ENCODE peak calls at places on chromosomes 4 and X, in eight cellular contexts. M is A549, N is AG04449, S is transverse colon, J is endothelial cell of umbilical vein, A is colonic mucosa, Q is fibroblast of the aortic adventitia, T is fibroblast of lung. C is an unnamed sample.

GRCh38 chrX:149881081-149881711 is at the start of gene MAGEA8:
- DNase-seq in M (no peak), N (no peak), S (no peak), J (no peak), A (no peak), Q (no peak), T (no peak), C (no peak)

GRCh38 chr4:8192748-8193738 is 6.0 kb upstream of the SH3TC1 start:
- DNase-seq in M (peak; percentile 76), N (no peak), S (peak; percentile 77), J (peak; percentile 79), A (peak; percentile 82), Q (peak; percentile 48), T (peak; percentile 53), C (no peak)

GRCh38 chrX:78708171-78708570 is 39.3 kb upstream of the LPAR4 start:
- DNase-seq in M (peak; percentile 34), N (no peak), S (peak; percentile 8), J (peak; percentile 33), A (peak; percentile 20), Q (peak; percentile 58), T (peak; percentile 38), C (no peak)

GRCh38 chr4:53800741-53801140 is 209.5 kb upstream of the LNX1 start:
- DNase-seq in M (no peak), N (no peak), S (no peak), J (no peak), A (no peak), Q (no peak), T (no peak), C (no peak)

GRCh38 chr4:59869056-59869455 is 1331.1 kb upstream of the ADGRL3 start:
- DNase-seq in M (no peak), N (no peak), S (no peak), J (no peak), A (no peak), Q (no peak), T (no peak), C (no peak)

GRCh38 chr4:7892212-7893019 is 47.2 kb downstream of the AFAP1 start:
- DNase-seq in M (peak; percentile 36), N (peak; percentile 80), S (no peak), J (no peak), A (no peak), Q (peak; percentile 53), T (peak; percentile 96), C (no peak)

GRCh38 chr4:181643466-181643865 is 599.7 kb upstream of the TENM3 start:
- DNase-seq in M (no peak), N (no peak), S (no peak), J (no peak), A (no peak), Q (no peak), T (no peak), C (no peak)

GRCh38 chrX:16711219-16712115 is 1.0 kb downstream of the CTPS2 start:
- DNase-seq in M (no peak), N (no peak), S (no peak), J (peak; percentile 10), A (no peak), Q (no peak), T (no peak), C (no peak)

GRCh38 chrX:79524642-79525041 is 157.5 kb upstream of the ITM2A start:
- DNase-seq in M (peak; percentile 8), N (no peak), S (no peak), J (no peak), A (peak; percentile 28), Q (no peak), T (no peak), C (peak; percentile 2)

GRCh38 chr4:12186526-12186925 is 757.8 kb upstream of the HS3ST1 start:
- DNase-seq in M (no peak), N (no peak), S (no peak), J (no peak), A (no peak), Q (no peak), T (no peak), C (no peak)

GRCh38 chr4:105061136-105061696 is 85.5 kb upstream of the TET2 start:
- DNase-seq in M (no peak), N (no peak), S (peak; percentile 19), J (peak; percentile 83), A (peak; percentile 25), Q (peak; percentile 94), T (peak; percentile 83), C (peak; percentile 79)

GRCh38 chr4:76874176-76874575 is 23.8 kb downstream of the SOWAHB start:
- DNase-seq in M (no peak), N (no peak), S (no peak), J (no peak), A (no peak), Q (no peak), T (no peak), C (no peak)

GRCh38 chrX:150731795-150732194 is 38.6 kb downstream of the MTMR1 start:
- DNase-seq in M (no peak), N (peak; percentile 75), S (no peak), J (no peak), A (no peak), Q (peak; percentile 95), T (peak; percentile 97), C (no peak)

GRCh38 chr4:77819409-77819835 is 254 bp upstream of the CNOT6L start:
- DNase-seq in M (no peak), N (no peak), S (no peak), J (no peak), A (no peak), Q (no peak), T (peak; percentile 17), C (no peak)

GRCh38 chr4:168868044-168868855 is 141.8 kb downstream of the CBR4 start:
- DNase-seq in M (no peak), N (peak; percentile 90), S (no peak), J (peak; percentile 90), A (no peak), Q (peak; percentile 91), T (peak; percentile 96), C (no peak)

GRCh38 chr4:173399016-173399415 is at the start of gene SCRG1:
- DNase-seq in M (no peak), N (no peak), S (no peak), J (no peak), A (no peak), Q (peak; percentile 35), T (no peak), C (no peak)

DNA sequence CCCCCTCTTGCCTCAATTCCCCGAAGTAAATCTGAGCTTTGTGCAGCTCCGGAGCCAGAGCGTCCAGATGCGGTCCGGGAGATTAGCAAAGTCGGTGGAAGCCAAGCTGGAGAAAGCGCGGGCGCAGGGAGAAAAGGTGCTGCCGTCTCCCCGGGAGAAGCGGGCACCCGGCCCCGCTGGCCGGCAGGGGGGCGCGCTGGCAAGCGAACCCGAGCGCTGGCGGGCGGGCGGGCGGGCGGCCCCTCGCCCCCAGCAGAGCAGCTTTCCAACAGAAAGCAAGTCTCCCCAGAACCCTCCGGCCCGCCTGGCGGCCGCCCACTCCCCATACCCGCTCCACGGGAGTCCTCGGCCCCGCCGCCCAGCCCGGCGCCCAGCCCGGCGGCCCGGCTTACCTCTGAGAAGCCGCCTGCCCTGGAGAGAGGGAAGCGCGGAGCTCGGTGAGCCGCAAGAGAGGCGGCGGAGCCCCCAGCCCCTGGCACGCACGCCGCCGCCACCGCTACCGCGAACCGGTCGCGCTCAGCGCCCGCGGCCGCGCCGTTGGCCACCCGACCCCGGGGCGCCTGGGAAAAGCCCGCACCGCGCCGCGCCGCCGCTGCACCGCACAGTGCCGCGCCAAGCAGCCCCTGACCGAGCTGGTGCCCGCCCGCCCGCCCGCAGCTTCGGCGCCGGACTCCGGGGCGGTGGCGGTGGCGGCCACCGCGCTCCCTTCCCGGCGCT is 529 bp upstream of the CITED1 start:
- DNase-seq in M (peak; percentile 20), N (no peak), S (no peak), J (no peak), A (no peak), Q (no peak), T (peak; percentile 6), C (no peak)
- H3K4me3 ChIP-seq in M (peak overlapping the region; percentile 63), N (peak overlapping the region; percentile 57), S (peak overlapping the region; percentile 61), J (peak overlapping the region; percentile 8), A (peak overlapping the region; percentile 38), Q (peak overlapping the region; percentile 64), T (peak overlapping the region; percentile 20), C (peak overlapping the region; percentile 54)

DNA sequence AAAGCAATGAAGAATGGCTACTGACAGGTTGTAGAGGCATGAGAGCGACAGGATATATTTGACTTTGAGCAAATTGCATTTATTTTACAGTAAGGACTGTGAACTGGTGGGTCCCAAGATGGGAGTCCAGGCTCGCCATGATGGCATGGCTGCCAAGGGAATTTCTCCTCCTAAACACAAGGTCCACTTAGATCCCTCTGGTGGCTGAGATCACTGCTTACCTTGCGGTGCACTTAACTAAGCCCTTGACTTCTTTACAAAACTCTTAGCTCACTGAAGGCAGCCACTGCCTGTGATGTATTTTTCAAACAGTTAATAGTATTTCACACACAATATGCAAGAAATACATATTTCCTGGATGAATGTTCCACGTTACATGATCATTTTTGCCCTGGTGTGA is 50.3 kb upstream of the SORBS2 start:
- DNase-seq in M (no peak), N (no peak), S (no peak), J (no peak), A (no peak), Q (no peak), T (no peak), C (no peak)
- H3K4me3 ChIP-seq in M (no peak overlapping the region), N (no peak overlapping the region), S (no peak overlapping the region), J (no peak overlapping the region), A (no peak overlapping the region), Q (no peak overlapping the region), T (no peak overlapping the region), C (no peak overlapping the region)

GRCh38 chr4:158670975-158671664 is 567 bp downstream of the C4orf46 start:
- DNase-seq in M (peak; percentile 42), N (peak; percentile 14), S (peak; percentile 68), J (peak; percentile 87), A (peak; percentile 78), Q (peak; percentile 96), T (peak; percentile 84), C (peak; percentile 62)

GRCh38 chr4:158667651-158668198 is 4.0 kb downstream of the C4orf46 start:
- DNase-seq in M (peak; percentile 53), N (no peak), S (peak; percentile 29), J (peak; percentile 47), A (peak; percentile 26), Q (peak; percentile 7), T (no peak), C (no peak)

GRCh38 chr4:158671665-158671914 is at the start of gene C4orf46:
- DNase-seq in M (no peak), N (no peak), S (no peak), J (no peak), A (no peak), Q (no peak), T (no peak), C (no peak)

GRCh38 chr4:158666892-158667291 is 4.8 kb downstream of the C4orf46 start:
- DNase-seq in M (no peak), N (no peak), S (no peak), J (no peak), A (no peak), Q (no peak), T (no peak), C (no peak)

DNA sequence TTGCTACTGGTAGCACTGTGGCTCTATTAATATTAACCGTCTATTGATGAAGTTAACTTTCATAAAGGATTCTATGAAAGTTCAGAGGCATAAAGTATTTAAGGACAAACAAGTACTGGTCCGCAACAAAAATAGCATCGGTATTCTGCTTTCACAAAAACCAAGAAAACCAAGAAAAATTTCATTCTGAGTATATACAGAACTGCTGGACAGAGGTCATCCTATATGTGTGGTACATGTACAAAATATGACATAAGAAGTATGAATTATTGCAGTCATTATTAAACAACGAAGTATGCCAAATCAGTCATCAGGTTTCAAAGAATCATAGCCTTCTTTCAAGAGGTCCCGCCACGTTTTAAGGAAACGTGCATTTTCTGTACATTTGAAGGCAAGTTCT is 2.4 kb downstream of the C4orf46 start:
- DNase-seq in M (no peak), N (no peak), S (no peak), J (no peak), A (no peak), Q (no peak), T (no peak), C (no peak)
- H3K4me3 ChIP-seq in M (no peak overlapping the region), N (no peak overlapping the region), S (no peak overlapping the region), J (no peak overlapping the region), A (no peak overlapping the region), Q (no peak overlapping the region), T (no peak overlapping the region), C (no peak overlapping the region)

GRCh38 chrX:71096702-71097032 is 1.0 kb downstream of the FOXO4 start:
- DNase-seq in M (no peak), N (no peak), S (no peak), J (no peak), A (no peak), Q (no peak), T (no peak), C (no peak)
- H3K4me3 ChIP-seq in M (peak overlapping the region; percentile 58), N (peak overlapping the region; percentile 64), S (peak overlapping the region; percentile 67), J (peak overlapping the region; percentile 28), A (peak overlapping the region; percentile 50), Q (peak overlapping the region; percentile 61), T (peak overlapping the region; percentile 33), C (peak overlapping the region; percentile 60)